ENCODE peak calls at places on chromosomes 12 and 14, in four cellular contexts. E is brain microvascular endothelial cell, B is lung, Q is cardiac fibroblast. L is an unnamed sample.

GRCh38 chr12:12195516-12195915 is 71.3 kb downstream of the LRP6 start:
- DNase-seq in E (no peak), B (no peak), Q (no peak), L (no peak)

GRCh38 chr14:64060199-64060545 is 207.4 kb downstream of the SYNE2 start:
- DNase-seq in E (no peak), B (no peak), Q (no peak), L (no peak)

GRCh38 chr12:116910645-116911449 is at the start of gene FBXW8:
- DNase-seq in E (peak; percentile 68), B (peak; percentile 76), Q (peak; percentile 82), L (peak; percentile 73)

GRCh38 chr12:14970467-14970866 is 2.4 kb upstream of the PDE6H start:
- DNase-seq in E (no peak), B (no peak), Q (no peak), L (peak; percentile 59)

GRCh38 chr12:13661005-13661887 is 320.2 kb downstream of the GRIN2B start:
- DNase-seq in E (peak; percentile 38), B (peak; percentile 36), Q (peak; percentile 61), L (peak; percentile 57)

GRCh38 chr12:100234166-100234565 is 32.7 kb downstream of the DEPDC4 start:
- DNase-seq in E (no peak), B (no peak), Q (peak; percentile 40), L (peak; percentile 63)

GRCh38 chr12:6613015-6613775 is 6.0 kb upstream of the CHD4 start:
- DNase-seq in E (peak; percentile 65), B (peak; percentile 70), Q (peak; percentile 80), L (peak; percentile 68)

GRCh38 chr14:91284146-91284790 is 39.8 kb upstream of the GPR68 start:
- DNase-seq in E (peak; percentile 53), B (no peak), Q (peak; percentile 81), L (peak; percentile 76)

GRCh38 chr14:70916300-70916699 is 9.0 kb downstream of the PCNX1 start:
- DNase-seq in E (no peak), B (no peak), Q (no peak), L (no peak)

GRCh38 chr14:106039400-106039799 is 513.0 kb downstream of the TMEM121 start:
- DNase-seq in E (no peak), B (peak; percentile 45), Q (no peak), L (no peak)

GRCh38 chr12:10634427-10634826 is 21.0 kb upstream of the MAGOHB start:
- DNase-seq in E (peak; percentile 82), B (no peak), Q (no peak), L (peak; percentile 5)

GRCh38 chr14:31952573-31952972 is 124.5 kb upstream of the ARHGAP5 start:
- DNase-seq in E (no peak), B (no peak), Q (no peak), L (no peak)

GRCh38 chr14:83867871-83868270 is 1662.1 kb upstream of the FLRT2 start:
- DNase-seq in E (no peak), B (no peak), Q (no peak), L (no peak)

GRCh38 chr12:111033281-111034147 is 113.1 kb upstream of the MYL2 start:
- DNase-seq in E (no peak), B (no peak), Q (no peak), L (no peak)

GRCh38 chr12:131093971-131094830 is 140.5 kb downstream of the ADGRD1 start:
- DNase-seq in E (no peak), B (no peak), Q (no peak), L (no peak)

GRCh38 chr12:4118017-4118510 is 155.5 kb upstream of the CCND2 start:
- DNase-seq in E (peak; percentile 9), B (peak; percentile 30), Q (peak; percentile 37), L (peak; percentile 74)

GRCh38 chr14:24894583-24895242 is 155.2 kb downstream of the STXBP6 start:
- DNase-seq in E (no peak), B (no peak), Q (no peak), L (no peak)

GRCh38 chr14:76760331-76761197 is 704 bp upstream of the VASH1 start:
- DNase-seq in E (no peak), B (peak; percentile 23), Q (no peak), L (no peak)

GRCh38 chr12:49626169-49626835 is 2.9 kb downstream of the PRPF40B start:
- DNase-seq in E (no peak), B (no peak), Q (no peak), L (no peak)

GRCh38 chr14:106506901-106507305 is 980.5 kb downstream of the TMEM121 start:
- DNase-seq in E (no peak), B (no peak), Q (no peak), L (no peak)

GRCh38 chr14:103131580-103131979 is 8.3 kb downstream of the TNFAIP2 start:
- DNase-seq in E (no peak), B (no peak), Q (no peak), L (no peak)

GRCh38 chr12:85275359-85275758 is 4.7 kb upstream of the ALX1 start:
- DNase-seq in E (no peak), B (no peak), Q (no peak), L (no peak)

GRCh38 chr14:31419179-31420012 is 954 bp downstream of the HEATR5A start:
- DNase-seq in E (peak; percentile 18), B (no peak), Q (peak; percentile 70), L (peak; percentile 70)

GRCh38 chr12:88579572-88579940 is 715 bp downstream of the KITLG start:
- DNase-seq in E (peak; percentile 13), B (peak; percentile 41), Q (no peak), L (no peak)

GRCh38 chr12:64450057-64450640 is 1.8 kb upstream of the TBK1 start:
- DNase-seq in E (no peak), B (no peak), Q (no peak), L (no peak)

GRCh38 chr12:126196263-126196662 is 1131.0 kb downstream of the AACS start:
- DNase-seq in E (no peak), B (no peak), Q (no peak), L (no peak)

GRCh38 chr12:102629262-102629888 is 149.0 kb upstream of the IGF1 start:
- DNase-seq in E (peak; percentile 19), B (no peak), Q (no peak), L (no peak)

GRCh38 chr14:75566321-75566720 is 12.1 kb upstream of the FLVCR2 start:
- DNase-seq in E (no peak), B (no peak), Q (no peak), L (no peak)

GRCh38 chr14:74507085-74507484 is 13.5 kb downstream of the ISCA2 start:
- DNase-seq in E (no peak), B (no peak), Q (no peak), L (no peak)

GRCh38 chr12:47343684-47344567 is 264.2 kb upstream of the AMIGO2 start:
- DNase-seq in E (peak; percentile 21), B (no peak), Q (no peak), L (no peak)

GRCh38 chr14:53217283-53217994 is 64.3 kb upstream of the DDHD1 start:
- DNase-seq in E (peak; percentile 45), B (peak; percentile 83), Q (peak; percentile 59), L (peak; percentile 46)

GRCh38 chr14:96567289-96567899 is 65.2 kb downstream of the PAPOLA start:
- DNase-seq in E (peak; percentile 50), B (no peak), Q (peak; percentile 62), L (peak; percentile 49)

GRCh38 chr14:40760703-40761102 is 846.0 kb upstream of the LRFN5 start:
- DNase-seq in E (no peak), B (no peak), Q (no peak), L (no peak)

DNA sequence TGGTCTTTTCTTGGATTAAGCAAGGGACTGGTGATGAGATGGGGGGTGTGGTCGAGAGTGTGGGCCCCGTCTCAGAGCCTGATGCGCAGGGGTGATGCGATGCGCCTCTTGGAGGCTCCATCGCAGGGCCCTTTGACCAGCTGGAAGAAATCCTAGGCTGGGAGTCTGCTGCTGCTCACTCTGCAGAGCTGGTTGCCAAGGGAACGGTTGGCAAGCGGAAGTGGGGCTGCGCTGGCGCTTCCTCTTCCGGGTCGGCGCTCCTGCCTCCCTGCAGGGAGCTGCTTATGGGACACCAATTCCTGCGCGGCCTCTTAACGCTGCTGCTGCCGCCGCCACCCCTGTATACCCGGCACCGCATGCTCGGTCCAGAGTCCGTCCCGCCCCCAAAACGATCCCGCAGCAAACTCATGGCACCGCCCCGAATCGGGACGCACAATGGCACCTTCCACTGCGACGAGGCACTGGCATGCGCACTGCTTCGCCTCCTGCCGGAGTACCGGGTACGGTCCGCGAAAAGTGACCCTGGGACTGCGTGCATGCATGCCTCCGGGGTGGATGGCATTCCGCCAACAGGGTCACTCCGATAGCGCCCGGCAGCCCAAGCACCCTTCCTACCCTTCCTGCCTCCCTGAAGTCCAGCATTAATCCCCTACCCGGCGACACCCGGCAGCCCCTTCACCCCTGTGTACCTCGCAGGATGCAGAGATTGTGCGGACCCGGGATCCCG is at the start of gene MYG1:
- DNase-seq in E (peak; percentile 76), B (peak; percentile 90), Q (peak; percentile 92), L (peak; percentile 88)
- TF ChIP-seq CTCF in E (peak; percentile 51), B (no peak), Q (peak; percentile 20), L (peak; percentile 25)

DNA sequence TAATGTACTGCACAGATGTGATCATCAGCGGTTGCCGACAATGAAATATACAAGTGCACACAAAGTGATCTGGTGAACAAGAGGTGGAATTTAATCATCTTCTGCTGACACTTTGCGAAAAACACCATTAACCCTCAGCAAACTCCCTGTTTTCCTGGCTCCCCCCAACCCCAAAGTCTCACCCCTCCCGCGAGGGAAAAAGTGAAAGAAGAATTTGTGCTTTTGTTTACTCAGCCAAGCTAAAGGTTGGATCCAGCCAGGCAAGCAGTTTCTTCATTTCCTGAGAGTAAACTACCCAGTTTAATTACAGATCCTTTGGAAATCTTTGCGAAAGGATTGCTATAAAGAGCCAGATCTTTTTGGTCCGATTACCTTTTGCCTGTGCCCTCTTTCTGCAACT is 3.2 kb upstream of the LMO3 start:
- DNase-seq in E (no peak), B (no peak), Q (no peak), L (peak; percentile 3)
- H3K4me3 ChIP-seq in E (no peak overlapping the region), B (no peak overlapping the region), Q (peak overlapping the region; percentile 41), L (peak overlapping the region; percentile 1)

DNA sequence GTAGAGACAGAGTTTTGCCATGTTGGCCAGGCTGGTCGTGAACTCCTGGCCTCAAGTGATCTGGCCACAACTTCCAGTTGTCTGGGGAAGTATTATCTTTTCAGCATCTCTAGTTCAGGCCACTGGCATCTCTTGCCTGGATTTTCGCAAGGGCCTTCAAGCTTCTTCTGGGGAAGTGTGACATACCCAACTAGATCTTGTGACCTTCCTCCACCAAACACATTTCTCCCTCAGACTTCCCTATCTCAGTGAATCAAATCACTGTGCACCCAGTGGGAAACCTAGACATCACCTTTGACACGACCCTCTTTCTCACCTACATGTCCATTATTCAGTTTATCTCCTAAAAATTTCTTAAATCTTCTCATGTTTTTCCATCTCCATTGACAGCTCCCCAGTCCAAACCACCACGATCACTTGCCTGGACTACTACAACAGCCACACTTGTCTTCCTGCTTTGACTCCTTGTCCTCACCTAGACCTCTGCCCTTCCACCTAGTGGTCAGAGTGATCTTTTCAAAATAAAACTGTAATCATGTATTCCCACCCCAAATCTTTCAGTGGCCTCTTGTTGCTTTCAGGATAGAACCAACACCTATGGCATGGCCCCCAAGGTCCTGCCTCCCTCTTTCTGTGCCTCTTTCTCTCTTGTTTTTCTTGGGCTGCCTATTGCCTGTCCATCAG is 3.3 kb downstream of the EEF1AKMT3 start:
- DNase-seq in E (no peak), B (no peak), Q (no peak), L (no peak)
- TF ChIP-seq CTCF in E (no peak), B (no peak), Q (no peak), L (peak; percentile 5)

GRCh38 chr12:27555316-27555715 is 31.3 kb downstream of the PPFIBP1 start:
- DNase-seq in E (no peak), B (no peak), Q (no peak), L (no peak)
- H3K4me3 ChIP-seq in E (no peak overlapping the region), B (no peak overlapping the region), Q (no peak overlapping the region), L (peak overlapping the region; percentile 29)

GRCh38 chr12:106764738-106765137 is 9.7 kb upstream of the RIC8B start:
- DNase-seq in E (no peak), B (no peak), Q (peak; percentile 78), L (peak; percentile 55)
- TF ChIP-seq CTCF in E (peak; percentile 17), B (no peak), Q (peak; percentile 8), L (peak; percentile 35)